ENCODE peak calls at places on chromosomes 6 and 20, in four cellular contexts. P is endothelial cell of umbilical vein, R is mesendoderm, J is fibroblast of lung. M is an unnamed sample.

GRCh38 chr20:63128956-63129355 is 87.0 kb downstream of the YTHDF1 start:
- DNase-seq in P (no peak), R (no peak), J (no peak), M (no peak)

GRCh38 chr20:41714030-41714429 is 95.9 kb upstream of the CHD6 start:
- DNase-seq in P (no peak), R (no peak), J (no peak), M (no peak)

GRCh38 chr6:136511397-136511796 is 38.8 kb downstream of the MAP7 start:
- DNase-seq in P (no peak), R (no peak), J (no peak), M (no peak)

GRCh38 chr6:139638179-139638872 is 263.9 kb upstream of the CITED2 start:
- DNase-seq in P (no peak), R (no peak), J (no peak), M (no peak)

GRCh38 chr6:90464507-90464906 is 122.4 kb downstream of the MAP3K7 start:
- DNase-seq in P (no peak), R (no peak), J (peak), M (no peak)

GRCh38 chr6:6178795-6179194 is 141.7 kb downstream of the F13A1 start:
- DNase-seq in P (no peak), R (no peak), J (no peak), M (no peak)

GRCh38 chr20:63483834-63484233 is 11.4 kb upstream of the KCNQ2 start:
- DNase-seq in P (no peak), R (no peak), J (no peak), M (peak)

GRCh38 chr20:12775041-12775440 is 233.7 kb upstream of the SPTLC3 start:
- DNase-seq in P (no peak), R (peak), J (no peak), M (no peak)

GRCh38 chr6:25263602-25264001 is 15.6 kb upstream of the CARMIL1 start:
- DNase-seq in P (no peak), R (no peak), J (peak), M (no peak)

DNA sequence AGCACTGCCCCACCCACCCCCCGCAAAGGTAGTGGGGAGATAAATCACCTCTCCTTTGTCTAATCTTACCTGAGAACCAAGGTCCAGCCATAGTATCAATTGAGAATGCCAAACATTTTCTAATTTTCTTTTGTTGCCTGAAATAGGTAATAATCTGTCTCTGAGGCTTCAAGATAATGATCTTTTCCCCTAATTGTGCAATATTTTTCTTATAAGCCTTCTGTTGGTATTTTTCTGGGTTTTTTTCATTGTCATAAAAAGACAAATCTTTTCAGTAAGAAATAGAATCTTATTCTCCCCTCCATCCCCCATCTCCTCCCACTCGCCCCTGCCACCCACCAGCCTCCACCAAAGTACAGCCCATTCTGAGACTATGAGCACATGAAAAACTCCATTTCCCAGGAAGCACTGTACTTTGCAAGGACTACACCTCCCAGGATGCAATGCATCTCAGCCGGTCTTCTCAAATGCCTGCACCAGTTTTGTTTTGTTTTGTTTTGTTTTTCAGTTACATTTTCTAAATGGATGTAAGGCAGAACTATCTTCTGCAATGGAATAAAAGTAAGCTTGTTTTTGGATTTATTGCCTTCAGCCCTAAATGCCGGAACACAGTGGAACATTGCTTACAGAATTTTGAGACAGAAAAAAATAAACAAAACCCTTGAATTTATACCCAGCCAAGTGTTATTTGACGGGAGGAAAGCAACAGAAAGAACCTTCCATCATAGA is 268.0 kb downstream of the TFAP2A start:
- DNase-seq in P (no peak), R (peak), J (peak), M (peak)
- H3K9ac ChIP-seq in P (no peak), R (no peak), J (no peak), M (no peak)

GRCh38 chr6:153031335-153031955 is 28.9 kb upstream of the MTRF1L start:
- DNase-seq in P (peak), R (peak), J (peak), M (no peak)
- H3K4me2 ChIP-seq in P (peak), R (no peak), J (no peak), M (no peak)

GRCh38 chr6:33692760-33693158 is 18.7 kb downstream of the UQCC2 start:
- DNase-seq in P (no peak), R (no peak), J (peak), M (no peak)
- H3K9ac ChIP-seq in P (no peak), R (no peak), J (no peak), M (no peak)

GRCh38 chr6:119533603-119534279 is 184.2 kb upstream of the MAN1A1 start:
- DNase-seq in P (no peak), R (no peak), J (peak), M (no peak)
- H3K4me2 ChIP-seq in P (no peak), R (no peak), J (peak), M (no peak)

DNA sequence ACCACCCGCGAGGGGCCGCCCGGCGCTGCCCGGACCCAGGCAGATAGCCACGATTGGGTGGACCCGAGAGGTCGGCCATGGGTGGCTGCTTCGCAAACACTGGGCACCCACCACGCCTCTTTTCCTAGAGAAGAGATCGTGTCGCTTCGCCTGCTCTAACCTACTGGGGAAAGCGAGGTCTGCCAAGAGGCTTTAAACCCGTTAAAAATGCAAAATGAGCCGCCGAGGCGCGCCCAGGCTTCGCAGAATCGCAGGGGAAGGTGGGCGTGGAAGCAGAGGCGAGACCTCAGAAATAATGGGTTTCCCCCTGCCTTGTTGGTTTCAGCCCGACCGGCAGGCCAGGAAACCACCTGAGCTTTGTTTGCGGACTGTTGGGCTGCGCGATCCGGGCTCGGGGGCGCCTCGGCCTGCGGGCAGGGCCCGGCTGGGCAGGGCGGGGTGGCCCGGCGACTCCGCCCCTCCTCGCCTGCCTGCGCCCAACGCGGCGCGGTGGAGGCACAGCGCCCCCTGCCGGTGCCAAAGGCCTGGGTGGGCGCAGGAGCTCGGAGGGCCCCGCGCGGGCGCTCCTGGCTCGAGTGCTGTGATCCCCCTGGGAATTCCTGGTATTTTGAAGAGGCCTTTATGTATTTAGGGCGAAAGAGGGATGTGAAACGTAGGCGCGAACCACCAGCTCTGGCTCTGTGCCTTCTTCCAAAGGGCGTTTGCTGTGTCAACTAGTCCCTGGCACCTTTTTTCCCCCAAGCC is 1.6 kb downstream of the MARCKS start:
- DNase-seq in P (peak), R (peak), J (peak), M (peak)
- H3K9ac ChIP-seq in P (peak), R (peak), J (peak), M (peak)

GRCh38 chr6:4894049-4894448 is 109.8 kb downstream of the RPP40 start:
- DNase-seq in P (no peak), R (no peak), J (no peak), M (no peak)
- H3K4me2 ChIP-seq in P (no peak), R (no peak), J (no peak), M (no peak)

GRCh38 chr6:44659676-44660170 is 272.2 kb downstream of the CDC5L start:
- DNase-seq in P (no peak), R (no peak), J (no peak), M (no peak)

GRCh38 chr6:44661631-44662030 is 274.1 kb downstream of the CDC5L start:
- DNase-seq in P (no peak), R (no peak), J (no peak), M (no peak)

GRCh38 chr6:44661221-44661609 is 273.7 kb downstream of the CDC5L start:
- DNase-seq in P (no peak), R (peak), J (peak), M (no peak)

GRCh38 chr6:44662461-44663121 is 275.1 kb downstream of the CDC5L start:
- DNase-seq in P (no peak), R (peak), J (peak), M (peak)

GRCh38 chr6:44660561-44661220 is 273.2 kb downstream of the CDC5L start:
- DNase-seq in P (no peak), R (no peak), J (peak), M (no peak)
- H3K9ac ChIP-seq in P (no peak), R (no peak), J (no peak), M (no peak)

DNA sequence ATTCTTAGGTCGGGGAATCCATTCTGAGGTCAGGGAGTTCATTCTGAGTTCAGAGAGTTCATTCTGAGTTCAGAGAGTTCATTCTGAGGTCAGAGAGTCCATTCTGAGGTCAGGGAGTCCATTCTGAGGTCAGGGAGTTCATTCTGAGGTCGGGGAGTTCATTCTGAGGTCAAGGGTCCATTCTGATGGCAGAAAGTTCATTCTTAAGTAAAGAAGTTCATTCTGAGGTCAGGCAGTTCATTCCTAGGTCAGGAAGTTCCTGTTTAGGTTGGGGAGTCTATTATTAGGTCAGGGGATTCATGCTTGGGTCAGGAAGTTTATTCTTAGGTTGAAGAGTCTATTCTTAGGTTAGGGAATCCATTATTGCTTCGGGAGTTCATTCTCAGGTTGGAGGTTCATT is 16.5 kb upstream of the NXT1 start:
- DNase-seq in P (no peak), R (no peak), J (no peak), M (no peak)
- H3K4me2 ChIP-seq in P (no peak), R (no peak), J (no peak), M (no peak)

GRCh38 chr20:18465536-18466200 is 1.2 kb downstream of the DZANK1 start:
- DNase-seq in P (no peak), R (no peak), J (no peak), M (no peak)

GRCh38 chr20:18466894-18467678 is at the start of the genes DZANK1 and POLR3F:
- DNase-seq in P (peak), R (peak), J (peak), M (peak)

GRCh38 chr20:18466574-18466893 is 296 bp downstream of the DZANK1 start:
- DNase-seq in P (no peak), R (no peak), J (no peak), M (no peak)
- H3K9ac ChIP-seq in P (peak), R (peak), J (peak), M (peak)